ENCODE peak calls at places on chromosomes 6 and 20, in seven cellular contexts. O, S, E, M, A, F and C are unnamed samples. For H3K4me1, the result is how much of the 10 kb centered on the place peaks cover.

GRCh38 chr20:36399147-36399968 is 93.2 kb downstream of the DLGAP4 start:
- DNase-seq in A (peak), F (no peak), S (no peak), M (no peak), O (peak), E (peak), C (no peak)

GRCh38 chr6:158531970-158532369 is 27.9 kb upstream of the TMEM181 start:
- DNase-seq in A (no peak), E (no peak), F (no peak), O (no peak), M (no peak), S (no peak), C (no peak)

GRCh38 chr6:3379482-3380060 is 77.3 kb downstream of the SLC22A23 start:
- DNase-seq in A (no peak), O (no peak), E (no peak), F (no peak), S (no peak), M (no peak), C (no peak)

GRCh38 chr20:39318911-39319310 is 356.8 kb downstream of the DHX35 start:
- DNase-seq in E (no peak), A (no peak), M (no peak), S (no peak), O (no peak), F (no peak), C (no peak)

GRCh38 chr20:41395669-41396664 is 29.3 kb upstream of the EMILIN3 start:
- DNase-seq in E (no peak), M (no peak), F (no peak), A (no peak), S (no peak), O (peak), C (no peak)

GRCh38 chr20:3687655-3688054 is 5.8 kb upstream of the ADAM33 start:
- DNase-seq in S (no peak), E (no peak), F (no peak), A (no peak), O (peak), M (no peak), C (no peak)

GRCh38 chr6:129685640-129686031 is 24.3 kb downstream of the ARHGAP18 start:
- DNase-seq in S (no peak), F (no peak), M (no peak), E (no peak), A (no peak), O (no peak), C (no peak)

GRCh38 chr6:75333811-75334210 is 49.2 kb upstream of the TMEM30A start:
- DNase-seq in O (no peak), E (no peak), F (no peak), M (no peak), S (no peak), A (no peak), C (no peak)

GRCh38 chr6:113980937-113981554 is 10.1 kb upstream of the HDAC2 start:
- DNase-seq in F (no peak), O (peak), S (no peak), M (no peak), A (no peak), E (peak), C (no peak)

GRCh38 chr20:57762531-57763234 is 52.9 kb upstream of the PMEPA1 start:
- DNase-seq in E (no peak), M (no peak), F (no peak), O (no peak), A (no peak), S (no peak), C (peak)

GRCh38 chr20:23362392-23363256 is 642 bp downstream of the GZF1 start:
- DNase-seq in E (peak), M (peak), S (peak), O (peak), A (no peak), F (no peak), C (no peak)

GRCh38 chr6:82068721-82069120 is 178.8 kb downstream of the IBTK start:
- DNase-seq in S (no peak), E (no peak), M (no peak), A (no peak), F (no peak), O (no peak), C (no peak)

GRCh38 chr6:82072771-82073170 is 174.8 kb downstream of the IBTK start:
- DNase-seq in S (no peak), O (no peak), E (no peak), M (no peak), A (no peak), F (no peak), C (no peak)

GRCh38 chr6:82072113-82072512 is 175.4 kb downstream of the IBTK start:
- DNase-seq in M (no peak), A (no peak), E (no peak), O (no peak), F (no peak), S (no peak), C (no peak)

GRCh38 chr6:82076855-82077254 is 170.7 kb downstream of the IBTK start:
- DNase-seq in S (no peak), F (no peak), A (no peak), E (no peak), O (no peak), M (no peak), C (no peak)

DNA sequence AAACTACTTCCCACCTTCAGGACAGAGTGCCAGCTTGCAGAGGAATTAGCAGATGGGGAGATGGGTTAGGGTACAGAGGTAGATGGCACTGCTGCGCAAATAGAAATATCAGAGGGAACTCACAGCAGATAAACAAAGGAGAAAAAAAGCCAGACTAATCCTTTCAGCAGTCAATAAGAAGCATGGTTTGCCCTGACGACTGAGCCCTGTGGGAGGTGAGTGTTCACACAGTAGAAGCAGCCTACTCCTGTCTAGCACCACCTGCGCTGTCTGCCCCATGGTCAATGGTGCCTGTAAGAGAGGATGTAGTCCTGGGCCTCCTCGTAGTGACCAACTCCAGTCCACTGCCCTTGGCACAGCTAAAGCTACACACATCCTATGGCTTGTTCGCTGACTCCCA is 174.1 kb downstream of the IBTK start:
- DNase-seq in O (peak), E (no peak), F (no peak), M (no peak), A (no peak), S (no peak), C (no peak)
- H3K4me1 ChIP-seq in O (under half), E (under half), F (under half), M (under half), A (under half), S (under half), C (under half)

DNA sequence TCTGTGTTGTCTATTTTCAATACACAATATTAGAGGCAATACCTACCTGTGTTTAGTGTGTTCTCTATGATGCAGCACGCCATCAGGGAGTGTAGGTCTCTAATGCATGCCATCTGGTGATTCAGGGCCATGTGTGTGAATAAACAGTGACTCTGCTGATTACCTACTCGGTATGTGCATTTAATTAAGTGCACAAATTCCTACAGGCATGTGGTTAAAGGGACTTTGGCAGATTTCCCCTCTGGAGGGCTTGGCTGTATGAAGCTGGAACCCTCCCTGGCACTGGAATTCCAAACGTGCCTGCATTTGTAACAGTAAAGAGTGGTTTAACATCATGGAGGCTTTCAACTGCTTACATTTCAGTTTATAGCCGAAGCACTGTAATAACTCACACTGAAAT is 401.5 kb upstream of the SASH1 start:
- DNase-seq in O (peak), M (no peak), F (no peak), A (no peak), S (no peak), E (no peak), C (no peak)
- TF ChIP-seq CTCF in O (no peak), M (no peak), F (no peak), A (no peak), S (no peak), E (no peak), C (no peak)

GRCh38 chr20:63254536-63255384 is 497 bp upstream of the NKAIN4 start:
- DNase-seq in E (no peak), F (no peak), O (peak), M (no peak), A (no peak), S (no peak), C (no peak)
- H3K4me3 ChIP-seq in E (no peak), F (no peak), O (peak), M (no peak), A (no peak), S (peak), C (no peak)

GRCh38 chr6:42188406-42188805 is 6.3 kb downstream of the GUCA1B start:
- DNase-seq in F (no peak), O (no peak), A (no peak), M (no peak), S (no peak), E (no peak), C (no peak)
- H3K4me1 ChIP-seq in F (under half), O (under half), A (under half), M (under half), S (under half), E (under half), C (under half)

DNA sequence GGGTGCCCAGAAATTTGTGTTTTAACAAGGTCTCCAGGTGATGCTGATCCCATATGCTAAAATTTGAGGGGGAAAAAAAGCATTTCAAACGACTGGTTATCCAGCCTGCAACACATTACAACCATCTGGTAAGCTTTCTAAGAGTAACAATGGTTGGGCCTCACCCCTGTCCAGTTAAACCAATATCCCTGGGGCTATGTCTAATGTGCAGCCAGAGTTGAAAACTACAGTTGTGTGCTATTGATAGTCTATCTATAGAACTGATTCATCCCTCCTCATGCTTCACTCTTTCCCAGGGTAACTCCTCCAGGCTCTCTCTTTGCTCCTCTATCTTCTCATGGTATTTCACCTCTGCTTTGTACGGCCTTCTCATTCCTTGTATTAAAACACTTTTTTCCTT is 458.2 kb downstream of the MMUT start:
- DNase-seq in F (no peak), O (no peak), S (no peak), A (no peak), E (no peak), M (no peak), C (no peak)
- TF ChIP-seq CTCF in F (no peak), O (no peak), S (no peak), A (no peak), E (no peak), M (no peak), C (no peak)

GRCh38 chr6:150144294-150144868 is 1.5 kb downstream of the PPP1R14C start:
- DNase-seq in S (no peak), E (no peak), M (no peak), F (no peak), A (no peak), O (no peak), C (no peak)
- H3K4me3 ChIP-seq in S (peak), E (no peak), M (peak), F (no peak), A (no peak), O (peak), C (no peak)